ENCODE peak calls at places on chromosomes 2 and 18, in six cellular contexts. One of them, this sample, is unnamed.

GRCh38 chr2:64899081-64899865 is 89.9 kb upstream of the SLC1A4 start:
- DNase-seq in GM13977: no peak
- DNase-seq in stimulated activated CD4-positive, alpha-beta T cell treated with anti-CD3 and anti-CD28 coated beads, TNF-alpha, amount 100 ng/mL, for 48 hours: no peak
- DNase-seq in pancreas: no peak
- DNase-seq in stromal cell of bone marrow: no peak
- DNase-seq in T-cell: no peak
- DNase-seq in this sample: no peak

GRCh38 chr18:36419188-36419912 is 121.8 kb downstream of the FHOD3 start:
- DNase-seq in stromal cell of bone marrow: no peak
- DNase-seq in pancreas: no peak
- DNase-seq in GM13977: no peak
- DNase-seq in T-cell: no peak
- DNase-seq in stimulated activated CD4-positive, alpha-beta T cell treated with anti-CD3 and anti-CD28 coated beads, TNF-alpha, amount 100 ng/mL, for 48 hours: no peak
- DNase-seq in this sample: no peak

GRCh38 chr2:228700638-228701037 is 519.2 kb upstream of the SPHKAP start:
- DNase-seq in pancreas: no peak
- DNase-seq in T-cell: no peak
- DNase-seq in stromal cell of bone marrow: no peak
- DNase-seq in GM13977: no peak
- DNase-seq in stimulated activated CD4-positive, alpha-beta T cell treated with anti-CD3 and anti-CD28 coated beads, TNF-alpha, amount 100 ng/mL, for 48 hours: no peak
- DNase-seq in this sample: no peak

GRCh38 chr2:216350214-216350789 is 22.0 kb downstream of the MARCHF4 start:
- DNase-seq in T-cell: peak
- DNase-seq in stromal cell of bone marrow: no peak
- DNase-seq in stimulated activated CD4-positive, alpha-beta T cell treated with anti-CD3 and anti-CD28 coated beads, TNF-alpha, amount 100 ng/mL, for 48 hours: no peak
- DNase-seq in pancreas: no peak
- DNase-seq in GM13977: no peak
- DNase-seq in this sample: no peak

GRCh38 chr18:10239138-10239537 is 215.3 kb upstream of the APCDD1 start:
- DNase-seq in pancreas: no peak
- DNase-seq in stimulated activated CD4-positive, alpha-beta T cell treated with anti-CD3 and anti-CD28 coated beads, TNF-alpha, amount 100 ng/mL, for 48 hours: no peak
- DNase-seq in T-cell: no peak
- DNase-seq in GM13977: no peak
- DNase-seq in stromal cell of bone marrow: no peak
- DNase-seq in this sample: no peak

GRCh38 chr18:56575819-56576663 is 62.4 kb downstream of the TXNL1 start:
- DNase-seq in stromal cell of bone marrow: peak
- DNase-seq in T-cell: no peak
- DNase-seq in pancreas: no peak
- DNase-seq in GM13977: peak
- DNase-seq in stimulated activated CD4-positive, alpha-beta T cell treated with anti-CD3 and anti-CD28 coated beads, TNF-alpha, amount 100 ng/mL, for 48 hours: no peak
- DNase-seq in this sample: no peak

GRCh38 chr2:69018629-69019227 is 5.7 kb downstream of the ANTXR1 start:
- DNase-seq in stromal cell of bone marrow: no peak
- DNase-seq in GM13977: no peak
- DNase-seq in pancreas: no peak
- DNase-seq in T-cell: no peak
- DNase-seq in stimulated activated CD4-positive, alpha-beta T cell treated with anti-CD3 and anti-CD28 coated beads, TNF-alpha, amount 100 ng/mL, for 48 hours: no peak
- DNase-seq in this sample: no peak

GRCh38 chr2:20439193-20439475 is 7.7 kb upstream of the RHOB start:
- DNase-seq in stimulated activated CD4-positive, alpha-beta T cell treated with anti-CD3 and anti-CD28 coated beads, TNF-alpha, amount 100 ng/mL, for 48 hours: no peak
- DNase-seq in T-cell: no peak
- DNase-seq in stromal cell of bone marrow: no peak
- DNase-seq in pancreas: no peak
- DNase-seq in GM13977: no peak
- DNase-seq in this sample: no peak

GRCh38 chr2:187483537-187483936 is 35.5 kb upstream of the CALCRL start:
- DNase-seq in pancreas: no peak
- DNase-seq in stimulated activated CD4-positive, alpha-beta T cell treated with anti-CD3 and anti-CD28 coated beads, TNF-alpha, amount 100 ng/mL, for 48 hours: no peak
- DNase-seq in T-cell: no peak
- DNase-seq in GM13977: no peak
- DNase-seq in stromal cell of bone marrow: no peak
- DNase-seq in this sample: no peak

GRCh38 chr2:236051351-236051750 is 116.8 kb downstream of the GBX2 start:
- DNase-seq in stimulated activated CD4-positive, alpha-beta T cell treated with anti-CD3 and anti-CD28 coated beads, TNF-alpha, amount 100 ng/mL, for 48 hours: no peak
- DNase-seq in GM13977: no peak
- DNase-seq in stromal cell of bone marrow: no peak
- DNase-seq in pancreas: no peak
- DNase-seq in T-cell: no peak
- DNase-seq in this sample: no peak

GRCh38 chr18:63454497-63454896 is 22.3 kb upstream of the SERPINB5 start:
- DNase-seq in stimulated activated CD4-positive, alpha-beta T cell treated with anti-CD3 and anti-CD28 coated beads, TNF-alpha, amount 100 ng/mL, for 48 hours: no peak
- DNase-seq in GM13977: no peak
- DNase-seq in stromal cell of bone marrow: no peak
- DNase-seq in pancreas: no peak
- DNase-seq in T-cell: no peak
- DNase-seq in this sample: no peak

GRCh38 chr18:50879302-50880107 is 587 bp downstream of the ME2 start:
- DNase-seq in stimulated activated CD4-positive, alpha-beta T cell treated with anti-CD3 and anti-CD28 coated beads, TNF-alpha, amount 100 ng/mL, for 48 hours: peak
- DNase-seq in stromal cell of bone marrow: peak
- DNase-seq in pancreas: no peak
- DNase-seq in GM13977: peak
- DNase-seq in T-cell: peak
- DNase-seq in this sample: peak

GRCh38 chr2:74036450-74037175 is 51.9 kb downstream of the TET3 start:
- DNase-seq in stimulated activated CD4-positive, alpha-beta T cell treated with anti-CD3 and anti-CD28 coated beads, TNF-alpha, amount 100 ng/mL, for 48 hours: no peak
- DNase-seq in GM13977: no peak
- DNase-seq in T-cell: no peak
- DNase-seq in pancreas: no peak
- DNase-seq in stromal cell of bone marrow: no peak
- DNase-seq in this sample: no peak

This sample was measured in stimulated activated CD8-positive, alpha-beta memory T cell treated with anti-CD3 and anti-CD28 coated beads, Interleukin-2, amount 100 ng/mL, for 48 hours.